ENCODE peak calls at places on chromosomes 11 and 22, in five cellular contexts. One of them, this sample, is unnamed.
A peak's percentile ranks its signal among the peaks of the same experiment; 100 is the strongest.

GRCh38 chr22:19991395-19991644 is 25.3 kb downstream of the ARVCF start:
- DNase-seq in neuronal stem cell: no peak
- DNase-seq in fibroblast of pulmonary artery: no peak
- DNase-seq in HAP-1: no peak
- DNase-seq in HFF-Myc: no peak
- DNase-seq in this sample: no peak

GRCh38 chr11:120511804-120512726 is 517 bp downstream of the GRIK4 start:
- DNase-seq in HFF-Myc: no peak
- DNase-seq in neuronal stem cell: no peak
- DNase-seq in HAP-1: peak; percentile 37
- DNase-seq in fibroblast of pulmonary artery: no peak
- DNase-seq in this sample: no peak

GRCh38 chr11:121536116-121536515 is 83.3 kb upstream of the SORL1-AS1 start:
- DNase-seq in HFF-Myc: no peak
- DNase-seq in neuronal stem cell: no peak
- DNase-seq in fibroblast of pulmonary artery: no peak
- DNase-seq in HAP-1: no peak
- DNase-seq in this sample: no peak

GRCh38 chr11:2267871-2268825 is 2.2 kb downstream of the ASCL2 start:
- DNase-seq in HFF-Myc: no peak
- DNase-seq in HAP-1: no peak
- DNase-seq in fibroblast of pulmonary artery: no peak
- DNase-seq in neuronal stem cell: no peak
- DNase-seq in this sample: no peak

GRCh38 chr11:97743205-97743742 is 1277.5 kb upstream of the CNTN5 start:
- DNase-seq in HAP-1: no peak
- DNase-seq in fibroblast of pulmonary artery: peak; percentile 62
- DNase-seq in HFF-Myc: no peak
- DNase-seq in neuronal stem cell: no peak
- DNase-seq in this sample: no peak

GRCh38 chr11:66687831-66688281 is 10.2 kb upstream of the RBM4B start:
- DNase-seq in HAP-1: no peak
- DNase-seq in neuronal stem cell: no peak
- DNase-seq in fibroblast of pulmonary artery: no peak
- DNase-seq in HFF-Myc: no peak
- DNase-seq in this sample: no peak

GRCh38 chr11:133928628-133929059 is 28.1 kb downstream of the IGSF9B start:
- DNase-seq in neuronal stem cell: no peak
- DNase-seq in HFF-Myc: no peak
- DNase-seq in fibroblast of pulmonary artery: no peak
- DNase-seq in HAP-1: peak; percentile 22
- DNase-seq in this sample: peak; percentile 42

GRCh38 chr11:64814712-64815187 is 4.4 kb upstream of the MEN1 start:
- DNase-seq in fibroblast of pulmonary artery: no peak
- DNase-seq in HAP-1: no peak
- DNase-seq in neuronal stem cell: no peak
- DNase-seq in HFF-Myc: no peak
- DNase-seq in this sample: no peak

GRCh38 chr11:130644187-130644586 is 195.7 kb downstream of the ADAMTS15 start:
- DNase-seq in HFF-Myc: no peak
- DNase-seq in fibroblast of pulmonary artery: no peak
- DNase-seq in neuronal stem cell: no peak
- DNase-seq in HAP-1: no peak
- DNase-seq in this sample: no peak

GRCh38 chr11:94768602-94769511 is 701 bp downstream of the AMOTL1 start:
- DNase-seq in HFF-Myc: no peak
- DNase-seq in HAP-1: peak; percentile 50
- DNase-seq in fibroblast of pulmonary artery: peak; percentile 33
- DNase-seq in neuronal stem cell: peak; percentile 46
- DNase-seq in this sample: no peak

GRCh38 chr11:75078233-75078632 is 18.4 kb downstream of the OR2AT4 start:
- DNase-seq in neuronal stem cell: no peak
- DNase-seq in fibroblast of pulmonary artery: peak; percentile 11
- DNase-seq in HAP-1: no peak
- DNase-seq in HFF-Myc: no peak
- DNase-seq in this sample: peak; percentile 15

GRCh38 chr11:131486100-131486499 is 115.7 kb downstream of the NTM start:
- DNase-seq in HFF-Myc: no peak
- DNase-seq in neuronal stem cell: no peak
- DNase-seq in fibroblast of pulmonary artery: no peak
- DNase-seq in HAP-1: no peak
- DNase-seq in this sample: peak; percentile 34

GRCh38 chr11:82889133-82890001 is 10.9 kb downstream of the PRCP start:
- DNase-seq in fibroblast of pulmonary artery: no peak
- DNase-seq in HFF-Myc: no peak
- DNase-seq in neuronal stem cell: no peak
- DNase-seq in HAP-1: peak; percentile 74
- DNase-seq in this sample: no peak

GRCh38 chr11:76335827-76336226 is 45.1 kb downstream of the THAP12 start:
- DNase-seq in HAP-1: no peak
- DNase-seq in HFF-Myc: no peak
- DNase-seq in neuronal stem cell: no peak
- DNase-seq in fibroblast of pulmonary artery: no peak
- DNase-seq in this sample: no peak

GRCh38 chr22:29702931-29703594 is 16.7 kb upstream of the CABP7 start:
- DNase-seq in fibroblast of pulmonary artery: no peak
- DNase-seq in HAP-1: no peak
- DNase-seq in HFF-Myc: no peak
- DNase-seq in neuronal stem cell: no peak
- DNase-seq in this sample: no peak

GRCh38 chr11:65032216-65032615 is 5.0 kb downstream of the SNX15 start:
- DNase-seq in neuronal stem cell: no peak
- DNase-seq in fibroblast of pulmonary artery: no peak
- DNase-seq in HFF-Myc: no peak
- DNase-seq in HAP-1: no peak
- DNase-seq in this sample: no peak

GRCh38 chr11:95680169-95680929 is 109.2 kb downstream of the FAM76B start:
- DNase-seq in HFF-Myc: peak; percentile 12
- DNase-seq in HAP-1: no peak
- DNase-seq in neuronal stem cell: no peak
- DNase-seq in fibroblast of pulmonary artery: peak; percentile 74
- DNase-seq in this sample: peak; percentile 91

GRCh38 chr11:64900774-64901173 is 16.2 kb downstream of the ATG2A start:
- DNase-seq in HAP-1: no peak
- DNase-seq in HFF-Myc: no peak
- DNase-seq in neuronal stem cell: no peak
- DNase-seq in fibroblast of pulmonary artery: no peak
- DNase-seq in this sample: no peak

GRCh38 chr11:110314366-110315095 is 18.1 kb upstream of the RDX start:
- DNase-seq in neuronal stem cell: no peak
- DNase-seq in HFF-Myc: no peak
- DNase-seq in HAP-1: no peak
- DNase-seq in fibroblast of pulmonary artery: no peak
- DNase-seq in this sample: no peak

GRCh38 chr22:35578836-35579575 is 38.1 kb downstream of the MB start:
- DNase-seq in HAP-1: no peak
- DNase-seq in HFF-Myc: no peak
- DNase-seq in neuronal stem cell: no peak
- DNase-seq in fibroblast of pulmonary artery: no peak
- DNase-seq in this sample: no peak

GRCh38 chr22:42805998-42806481 is 51.0 kb downstream of the ARFGAP3 start:
- DNase-seq in HAP-1: no peak
- DNase-seq in HFF-Myc: no peak
- DNase-seq in fibroblast of pulmonary artery: no peak
- DNase-seq in neuronal stem cell: no peak
- DNase-seq in this sample: no peak

GRCh38 chr11:63517156-63517555 is 11.3 kb downstream of the LGALS12 start:
- DNase-seq in HFF-Myc: no peak
- DNase-seq in HAP-1: no peak
- DNase-seq in fibroblast of pulmonary artery: no peak
- DNase-seq in neuronal stem cell: no peak
- DNase-seq in this sample: no peak

GRCh38 chr11:69076129-69076791 is 27.5 kb downstream of the TPCN2 start:
- DNase-seq in HAP-1: no peak
- DNase-seq in HFF-Myc: no peak
- DNase-seq in fibroblast of pulmonary artery: peak; percentile 14
- DNase-seq in neuronal stem cell: no peak
- DNase-seq in this sample: peak; percentile 41

GRCh38 chr22:27480487-27480886 is 321.1 kb downstream of the MN1 start:
- DNase-seq in fibroblast of pulmonary artery: no peak
- DNase-seq in neuronal stem cell: peak; percentile 71
- DNase-seq in HAP-1: peak; percentile 79
- DNase-seq in HFF-Myc: no peak
- DNase-seq in this sample: no peak

GRCh38 chr11:121696177-121696863 is 243.6 kb upstream of the SORL1-AS1 start:
- DNase-seq in HFF-Myc: no peak
- DNase-seq in neuronal stem cell: no peak
- DNase-seq in HAP-1: no peak
- DNase-seq in fibroblast of pulmonary artery: no peak
- DNase-seq in this sample: no peak

GRCh38 chr11:65856689-65857499 is 1.1 kb downstream of the CFL1 start:
- DNase-seq in HAP-1: peak; percentile 84
- DNase-seq in neuronal stem cell: peak; percentile 50
- DNase-seq in fibroblast of pulmonary artery: peak; percentile 62
- DNase-seq in HFF-Myc: no peak
- DNase-seq in this sample: peak; percentile 57

GRCh38 chr11:125532668-125533067 is 36.6 kb upstream of the FEZ1 start:
- DNase-seq in neuronal stem cell: no peak
- DNase-seq in fibroblast of pulmonary artery: no peak
- DNase-seq in HFF-Myc: no peak
- DNase-seq in HAP-1: no peak
- DNase-seq in this sample: no peak

GRCh38 chr11:75938543-75938942 is 123.5 kb downstream of the UVRAG start:
- DNase-seq in HAP-1: no peak
- DNase-seq in neuronal stem cell: no peak
- DNase-seq in HFF-Myc: no peak
- DNase-seq in fibroblast of pulmonary artery: peak; percentile 44
- DNase-seq in this sample: peak; percentile 33

GRCh38 chr22:33866521-33866920 is 53.8 kb downstream of the LARGE1 start:
- DNase-seq in HFF-Myc: no peak
- DNase-seq in HAP-1: no peak
- DNase-seq in fibroblast of pulmonary artery: no peak
- DNase-seq in neuronal stem cell: no peak
- DNase-seq in this sample: no peak

GRCh38 chr11:29009426-29009825 is 901.2 kb downstream of the METTL15 start:
- DNase-seq in fibroblast of pulmonary artery: no peak
- DNase-seq in neuronal stem cell: no peak
- DNase-seq in HAP-1: no peak
- DNase-seq in HFF-Myc: no peak
- DNase-seq in this sample: peak; percentile 77

GRCh38 chr22:47001288-47001687 is 238.8 kb downstream of the TBC1D22A start:
- DNase-seq in HAP-1: no peak
- DNase-seq in fibroblast of pulmonary artery: no peak
- DNase-seq in HFF-Myc: no peak
- DNase-seq in neuronal stem cell: no peak
- DNase-seq in this sample: no peak

GRCh38 chr11:61756452-61757212 is 4.2 kb downstream of the MYRF start:
- DNase-seq in fibroblast of pulmonary artery: peak; percentile 53
- DNase-seq in neuronal stem cell: no peak
- DNase-seq in HAP-1: no peak
- DNase-seq in HFF-Myc: no peak
- DNase-seq in this sample: no peak
- H3K4me3 ChIP-seq in fibroblast of pulmonary artery: no peak overlapping the region
- H3K4me3 ChIP-seq in neuronal stem cell: no peak overlapping the region
- H3K4me3 ChIP-seq in HAP-1: no peak overlapping the region
- H3K4me3 ChIP-seq in HFF-Myc: no peak overlapping the region
- H3K4me3 ChIP-seq in this sample: no peak overlapping the region

GRCh38 chr11:85626496-85626895 is 648 bp downstream of the DLG2 start:
- DNase-seq in neuronal stem cell: no peak
- DNase-seq in HFF-Myc: no peak
- DNase-seq in fibroblast of pulmonary artery: no peak
- DNase-seq in HAP-1: no peak
- DNase-seq in this sample: no peak
- H3K4me3 ChIP-seq in neuronal stem cell: peak overlapping the region; percentile 71
- H3K4me3 ChIP-seq in HFF-Myc: peak overlapping the region; percentile 89
- H3K4me3 ChIP-seq in fibroblast of pulmonary artery: peak overlapping the region; percentile 95
- H3K4me3 ChIP-seq in HAP-1: peak overlapping the region; percentile 84
- H3K4me3 ChIP-seq in this sample: peak overlapping the region; percentile 75

DNA sequence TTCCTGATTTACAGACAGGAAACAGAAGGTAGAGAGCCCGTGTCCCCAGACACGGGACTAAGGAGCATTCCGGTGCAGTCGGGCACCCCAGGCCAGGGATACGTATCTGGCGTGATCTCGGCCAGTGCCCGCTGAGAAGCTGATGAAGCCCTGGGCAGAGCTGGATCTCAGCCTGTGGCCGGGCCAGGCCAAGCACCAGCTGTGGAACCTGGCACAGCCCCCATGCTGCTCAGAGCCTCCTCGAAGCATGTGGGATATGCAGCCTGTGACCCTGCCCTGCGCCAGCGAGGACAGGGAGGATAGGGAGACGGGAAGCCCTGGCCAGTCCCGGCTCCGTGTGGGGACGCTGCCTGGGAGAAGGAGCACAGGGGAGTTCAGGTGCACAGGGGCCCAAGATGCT is 10.2 kb downstream of the PRR5 start:
- DNase-seq in neuronal stem cell: no peak
- DNase-seq in HAP-1: no peak
- DNase-seq in HFF-Myc: no peak
- DNase-seq in fibroblast of pulmonary artery: no peak
- DNase-seq in this sample: peak; percentile 54
- H3K4me3 ChIP-seq in neuronal stem cell: no peak overlapping the region
- H3K4me3 ChIP-seq in HAP-1: no peak overlapping the region
- H3K4me3 ChIP-seq in HFF-Myc: no peak overlapping the region
- H3K4me3 ChIP-seq in fibroblast of pulmonary artery: no peak overlapping the region
- H3K4me3 ChIP-seq in this sample: no peak overlapping the region

DNA sequence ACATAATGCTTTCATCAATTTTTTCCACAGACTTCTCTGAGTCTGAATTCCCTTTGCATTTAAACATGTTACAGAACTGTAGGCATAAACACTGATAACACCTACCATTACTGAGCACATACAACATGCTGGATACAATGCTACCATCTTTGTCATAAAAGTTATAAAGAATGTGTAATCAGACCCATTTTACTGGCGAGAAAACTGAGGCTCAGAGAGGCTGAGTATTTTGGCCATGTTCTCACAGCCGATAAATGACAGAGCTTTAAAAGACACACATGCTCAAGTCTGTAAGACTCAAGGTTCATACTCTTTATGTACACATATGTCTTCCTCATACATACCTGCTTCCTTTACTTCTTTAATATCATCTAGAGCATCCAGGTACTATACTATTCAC is 2.6 kb downstream of the RRAS2 start:
- DNase-seq in fibroblast of pulmonary artery: no peak
- DNase-seq in HFF-Myc: no peak
- DNase-seq in HAP-1: no peak
- DNase-seq in neuronal stem cell: no peak
- DNase-seq in this sample: no peak
- H3K4me3 ChIP-seq in fibroblast of pulmonary artery: no peak overlapping the region
- H3K4me3 ChIP-seq in HFF-Myc: no peak overlapping the region
- H3K4me3 ChIP-seq in HAP-1: no peak overlapping the region
- H3K4me3 ChIP-seq in neuronal stem cell: no peak overlapping the region
- H3K4me3 ChIP-seq in this sample: no peak overlapping the region

GRCh38 chr11:128697645-128698174 is 3.8 kb downstream of the FLI1 start:
- DNase-seq in HFF-Myc: no peak
- DNase-seq in HAP-1: no peak
- DNase-seq in neuronal stem cell: no peak
- DNase-seq in fibroblast of pulmonary artery: peak; percentile 49
- DNase-seq in this sample: no peak

GRCh38 chr11:128694618-128695481 is 978 bp downstream of the FLI1 start:
- DNase-seq in fibroblast of pulmonary artery: peak; percentile 49
- DNase-seq in HFF-Myc: no peak
- DNase-seq in neuronal stem cell: no peak
- DNase-seq in HAP-1: no peak
- DNase-seq in this sample: no peak

GRCh38 chr11:128696930-128697329 is 3.1 kb downstream of the FLI1 start:
- DNase-seq in neuronal stem cell: no peak
- DNase-seq in HFF-Myc: no peak
- DNase-seq in fibroblast of pulmonary artery: no peak
- DNase-seq in HAP-1: no peak
- DNase-seq in this sample: no peak

GRCh38 chr11:128692750-128693578 is 908 bp upstream of the FLI1 start:
- DNase-seq in neuronal stem cell: no peak
- DNase-seq in HFF-Myc: no peak
- DNase-seq in fibroblast of pulmonary artery: peak; percentile 63
- DNase-seq in HAP-1: peak; percentile 32
- DNase-seq in this sample: peak; percentile 50

GRCh38 chr11:128695539-128696221 is 1.8 kb downstream of the FLI1 start:
- DNase-seq in HAP-1: no peak
- DNase-seq in fibroblast of pulmonary artery: peak; percentile 72
- DNase-seq in HFF-Myc: no peak
- DNase-seq in neuronal stem cell: no peak
- DNase-seq in this sample: no peak
- H3K4me3 ChIP-seq in HAP-1: no peak overlapping the region
- H3K4me3 ChIP-seq in fibroblast of pulmonary artery: peak overlapping the region; percentile 96
- H3K4me3 ChIP-seq in HFF-Myc: peak overlapping the region; percentile 63
- H3K4me3 ChIP-seq in neuronal stem cell: peak overlapping the region; percentile 52
- H3K4me3 ChIP-seq in this sample: peak overlapping the region; percentile 77

This sample was measured in AG10803.